ENCODE peak calls at places on chromosome 13, in seven cellular contexts. One of them, this sample, is unnamed.

GRCh38 chr13:37621811-37622361 is 23.3 kb upstream of the POSTN start:
- DNase-seq in AG04450: peak; percentile 80
- DNase-seq in NCI-H226: peak; percentile 71
- DNase-seq in activated CD4-positive, alpha-beta memory T cell treated with anti-CD3 and anti-CD28 coated beads, Interleukin-2, amount 10 ng/mL, durations not matched to agents 7 days and 5 days: no peak
- DNase-seq in HS-5: no peak
- DNase-seq in cardiac muscle cell: no peak
- DNase-seq in iPS-NIHi11: no peak
- DNase-seq in this sample: no peak

GRCh38 chr13:114067886-114068722 is 64.3 kb downstream of the RASA3 start:
- DNase-seq in AG04450: no peak
- DNase-seq in NCI-H226: no peak
- DNase-seq in activated CD4-positive, alpha-beta memory T cell treated with anti-CD3 and anti-CD28 coated beads, Interleukin-2, amount 10 ng/mL, durations not matched to agents 7 days and 5 days: peak; percentile 27
- DNase-seq in HS-5: no peak
- DNase-seq in cardiac muscle cell: no peak
- DNase-seq in iPS-NIHi11: no peak
- DNase-seq in this sample: no peak

GRCh38 chr13:44045179-44045562 is 165.5 kb downstream of the LACC1 start:
- DNase-seq in AG04450: no peak
- DNase-seq in NCI-H226: no peak
- DNase-seq in activated CD4-positive, alpha-beta memory T cell treated with anti-CD3 and anti-CD28 coated beads, Interleukin-2, amount 10 ng/mL, durations not matched to agents 7 days and 5 days: no peak
- DNase-seq in HS-5: no peak
- DNase-seq in cardiac muscle cell: no peak
- DNase-seq in iPS-NIHi11: no peak
- DNase-seq in this sample: no peak

GRCh38 chr13:49953560-49953959 is 17.4 kb upstream of the SPRYD7 start:
- DNase-seq in AG04450: no peak
- DNase-seq in NCI-H226: no peak
- DNase-seq in activated CD4-positive, alpha-beta memory T cell treated with anti-CD3 and anti-CD28 coated beads, Interleukin-2, amount 10 ng/mL, durations not matched to agents 7 days and 5 days: no peak
- DNase-seq in HS-5: no peak
- DNase-seq in cardiac muscle cell: no peak
- DNase-seq in iPS-NIHi11: no peak
- DNase-seq in this sample: no peak

GRCh38 chr13:52617070-52618060 is 24.9 kb upstream of the HNRNPA1L2 start:
- DNase-seq in AG04450: peak; percentile 53
- DNase-seq in NCI-H226: peak; percentile 84
- DNase-seq in activated CD4-positive, alpha-beta memory T cell treated with anti-CD3 and anti-CD28 coated beads, Interleukin-2, amount 10 ng/mL, durations not matched to agents 7 days and 5 days: peak; percentile 86
- DNase-seq in HS-5: peak; percentile 42
- DNase-seq in cardiac muscle cell: peak; percentile 84
- DNase-seq in iPS-NIHi11: peak; percentile 90
- DNase-seq in this sample: peak; percentile 87

GRCh38 chr13:26628706-26629105 is 71.2 kb downstream of the WASF3 start:
- DNase-seq in AG04450: no peak
- DNase-seq in NCI-H226: peak; percentile 3
- DNase-seq in activated CD4-positive, alpha-beta memory T cell treated with anti-CD3 and anti-CD28 coated beads, Interleukin-2, amount 10 ng/mL, durations not matched to agents 7 days and 5 days: no peak
- DNase-seq in HS-5: no peak
- DNase-seq in cardiac muscle cell: peak; percentile 23
- DNase-seq in iPS-NIHi11: no peak
- DNase-seq in this sample: peak; percentile 42

GRCh38 chr13:30907167-30907761 is 1.2 kb downstream of the MEDAG start:
- DNase-seq in AG04450: no peak
- DNase-seq in NCI-H226: no peak
- DNase-seq in activated CD4-positive, alpha-beta memory T cell treated with anti-CD3 and anti-CD28 coated beads, Interleukin-2, amount 10 ng/mL, durations not matched to agents 7 days and 5 days: no peak
- DNase-seq in HS-5: no peak
- DNase-seq in cardiac muscle cell: no peak
- DNase-seq in iPS-NIHi11: no peak
- DNase-seq in this sample: no peak

GRCh38 chr13:26498524-26499208 is 58.8 kb upstream of the WASF3 start:
- DNase-seq in AG04450: no peak
- DNase-seq in NCI-H226: no peak
- DNase-seq in activated CD4-positive, alpha-beta memory T cell treated with anti-CD3 and anti-CD28 coated beads, Interleukin-2, amount 10 ng/mL, durations not matched to agents 7 days and 5 days: no peak
- DNase-seq in HS-5: no peak
- DNase-seq in cardiac muscle cell: no peak
- DNase-seq in iPS-NIHi11: no peak
- DNase-seq in this sample: no peak

GRCh38 chr13:111460548-111461444 is 140.4 kb downstream of the TEX29 start:
- DNase-seq in AG04450: peak; percentile 24
- DNase-seq in NCI-H226: peak; percentile 6
- DNase-seq in activated CD4-positive, alpha-beta memory T cell treated with anti-CD3 and anti-CD28 coated beads, Interleukin-2, amount 10 ng/mL, durations not matched to agents 7 days and 5 days: peak; percentile 16
- DNase-seq in HS-5: no peak
- DNase-seq in cardiac muscle cell: peak; percentile 66
- DNase-seq in iPS-NIHi11: peak; percentile 68
- DNase-seq in this sample: peak; percentile 71

GRCh38 chr13:24006520-24007248 is 109.4 kb upstream of the C1QTNF9B start:
- DNase-seq in AG04450: no peak
- DNase-seq in NCI-H226: no peak
- DNase-seq in activated CD4-positive, alpha-beta memory T cell treated with anti-CD3 and anti-CD28 coated beads, Interleukin-2, amount 10 ng/mL, durations not matched to agents 7 days and 5 days: no peak
- DNase-seq in HS-5: no peak
- DNase-seq in cardiac muscle cell: no peak
- DNase-seq in iPS-NIHi11: no peak
- DNase-seq in this sample: no peak

GRCh38 chr13:43221611-43222010 is 198.2 kb downstream of the DNAJC15 start:
- DNase-seq in AG04450: no peak
- DNase-seq in NCI-H226: no peak
- DNase-seq in activated CD4-positive, alpha-beta memory T cell treated with anti-CD3 and anti-CD28 coated beads, Interleukin-2, amount 10 ng/mL, durations not matched to agents 7 days and 5 days: no peak
- DNase-seq in HS-5: no peak
- DNase-seq in cardiac muscle cell: no peak
- DNase-seq in iPS-NIHi11: no peak
- DNase-seq in this sample: no peak

GRCh38 chr13:24892844-24893243 is 128.9 kb downstream of the RNF17 start:
- DNase-seq in AG04450: no peak
- DNase-seq in NCI-H226: no peak
- DNase-seq in activated CD4-positive, alpha-beta memory T cell treated with anti-CD3 and anti-CD28 coated beads, Interleukin-2, amount 10 ng/mL, durations not matched to agents 7 days and 5 days: no peak
- DNase-seq in HS-5: no peak
- DNase-seq in cardiac muscle cell: no peak
- DNase-seq in iPS-NIHi11: no peak
- DNase-seq in this sample: no peak

GRCh38 chr13:56924401-56924800 is 216.3 kb upstream of the PRR20A start:
- DNase-seq in AG04450: no peak
- DNase-seq in NCI-H226: no peak
- DNase-seq in activated CD4-positive, alpha-beta memory T cell treated with anti-CD3 and anti-CD28 coated beads, Interleukin-2, amount 10 ng/mL, durations not matched to agents 7 days and 5 days: no peak
- DNase-seq in HS-5: no peak
- DNase-seq in cardiac muscle cell: no peak
- DNase-seq in iPS-NIHi11: no peak
- DNase-seq in this sample: no peak

GRCh38 chr13:44335463-44335862 is 38.2 kb upstream of the SERP2 start:
- DNase-seq in AG04450: no peak
- DNase-seq in NCI-H226: no peak
- DNase-seq in activated CD4-positive, alpha-beta memory T cell treated with anti-CD3 and anti-CD28 coated beads, Interleukin-2, amount 10 ng/mL, durations not matched to agents 7 days and 5 days: no peak
- DNase-seq in HS-5: no peak
- DNase-seq in cardiac muscle cell: no peak
- DNase-seq in iPS-NIHi11: no peak
- DNase-seq in this sample: no peak

GRCh38 chr13:34640179-34640929 is 301.7 kb upstream of the NBEA start:
- DNase-seq in AG04450: no peak
- DNase-seq in NCI-H226: no peak
- DNase-seq in activated CD4-positive, alpha-beta memory T cell treated with anti-CD3 and anti-CD28 coated beads, Interleukin-2, amount 10 ng/mL, durations not matched to agents 7 days and 5 days: no peak
- DNase-seq in HS-5: no peak
- DNase-seq in cardiac muscle cell: peak; percentile 6
- DNase-seq in iPS-NIHi11: no peak
- DNase-seq in this sample: no peak

GRCh38 chr13:32443111-32443510 is 15.2 kb upstream of the N4BP2L1 start:
- DNase-seq in AG04450: no peak
- DNase-seq in NCI-H226: no peak
- DNase-seq in activated CD4-positive, alpha-beta memory T cell treated with anti-CD3 and anti-CD28 coated beads, Interleukin-2, amount 10 ng/mL, durations not matched to agents 7 days and 5 days: peak; percentile 46
- DNase-seq in HS-5: no peak
- DNase-seq in cardiac muscle cell: peak; percentile 11
- DNase-seq in iPS-NIHi11: no peak
- DNase-seq in this sample: no peak

GRCh38 chr13:20847298-20847697 is 55.2 kb downstream of the XPO4 start:
- DNase-seq in AG04450: no peak
- DNase-seq in NCI-H226: peak; percentile 18
- DNase-seq in activated CD4-positive, alpha-beta memory T cell treated with anti-CD3 and anti-CD28 coated beads, Interleukin-2, amount 10 ng/mL, durations not matched to agents 7 days and 5 days: no peak
- DNase-seq in HS-5: no peak
- DNase-seq in cardiac muscle cell: peak; percentile 86
- DNase-seq in iPS-NIHi11: no peak
- DNase-seq in this sample: no peak

GRCh38 chr13:85536706-85537105 is 262.5 kb downstream of the SLITRK6 start:
- DNase-seq in AG04450: no peak
- DNase-seq in NCI-H226: no peak
- DNase-seq in activated CD4-positive, alpha-beta memory T cell treated with anti-CD3 and anti-CD28 coated beads, Interleukin-2, amount 10 ng/mL, durations not matched to agents 7 days and 5 days: no peak
- DNase-seq in HS-5: no peak
- DNase-seq in cardiac muscle cell: no peak
- DNase-seq in iPS-NIHi11: no peak
- DNase-seq in this sample: no peak

This sample was measured in H9.